ENCODE peak calls at places on chromosomes 3 and 15, in six cellular contexts. P, L, S, F, O and Z are unnamed samples. For H3K27me3, the result is how much of the 10 kb centered on the place peaks cover.

GRCh38 chr3:13115991-13116390 is 42.8 kb upstream of the IQSEC1 start:
- DNase-seq in S (no peak), P (no peak), L (no peak), F (no peak), O (no peak), Z (no peak)

GRCh38 chr3:58299839-58300516 is 6.1 kb upstream of the RPP14 start:
- DNase-seq in L (no peak), S (peak), F (peak), O (no peak), P (no peak), Z (no peak)

GRCh38 chr3:11185564-11186317 is 31.4 kb downstream of the HRH1 start:
- DNase-seq in P (no peak), L (peak), S (no peak), F (no peak), O (no peak), Z (no peak)

GRCh38 chr3:194707176-194707575 is 21.5 kb downstream of the FAM43A start:
- DNase-seq in S (no peak), L (no peak), O (no peak), F (no peak), P (no peak), Z (no peak)

GRCh38 chr3:146705205-146705604 is 100.1 kb upstream of the PLSCR5 start:
- DNase-seq in S (no peak), P (no peak), L (no peak), O (no peak), F (no peak), Z (no peak)

GRCh38 chr3:119500265-119500664 is 1.9 kb downstream of the TIMMDC1 start:
- DNase-seq in L (no peak), S (no peak), F (no peak), O (no peak), P (no peak), Z (no peak)

GRCh38 chr3:32952369-32953067 is 1.1 kb downstream of the CCR4 start:
- DNase-seq in L (no peak), P (no peak), F (no peak), O (no peak), S (no peak), Z (no peak)

GRCh38 chr15:96860746-96861145 is 530.2 kb downstream of the NR2F2 start:
- DNase-seq in L (no peak), P (no peak), O (no peak), S (no peak), F (no peak), Z (no peak)

GRCh38 chr3:44058022-44058867 is 183.4 kb upstream of the TOPAZ1 start:
- DNase-seq in L (no peak), S (no peak), O (peak), F (no peak), P (no peak), Z (no peak)

GRCh38 chr15:86830304-86830703 is 750.6 kb downstream of the AGBL1 start:
- DNase-seq in F (no peak), L (no peak), S (no peak), O (no peak), P (no peak), Z (no peak)

GRCh38 chr3:149330609-149331008 is 2.8 kb downstream of the TM4SF18 start:
- DNase-seq in S (no peak), L (no peak), F (no peak), P (no peak), O (no peak), Z (no peak)

GRCh38 chr3:149332781-149333517 is 487 bp downstream of the TM4SF18 start:
- DNase-seq in S (no peak), F (no peak), P (no peak), O (no peak), L (no peak), Z (no peak)

GRCh38 chr3:149332227-149332765 is 1.1 kb downstream of the TM4SF18 start:
- DNase-seq in P (no peak), F (no peak), S (no peak), O (no peak), L (no peak), Z (no peak)

GRCh38 chr3:149336925-149337324 is 3.5 kb upstream of the TM4SF18 start:
- DNase-seq in S (no peak), F (no peak), L (no peak), O (no peak), P (no peak), Z (no peak)

DNA sequence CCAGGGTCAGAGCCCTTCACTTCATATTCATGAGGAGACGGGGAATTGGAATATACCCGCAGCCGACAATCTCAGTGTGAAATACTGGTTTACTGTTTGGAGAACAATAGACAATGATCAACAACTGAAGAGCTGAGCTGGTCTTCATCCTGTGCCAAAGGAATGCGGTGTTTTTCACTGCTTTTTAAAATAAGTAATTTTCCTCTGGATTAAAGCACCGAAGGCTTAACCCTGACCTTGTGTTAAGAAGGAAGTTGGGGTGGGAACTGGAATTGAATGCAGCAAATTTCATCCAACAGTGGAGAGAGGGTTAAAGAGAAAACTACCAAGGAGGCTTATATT is at the start of gene TM4SF18:
- DNase-seq in F (no peak), L (no peak), O (no peak), S (no peak), P (no peak), Z (peak)
- H3K9ac ChIP-seq in F (no peak), L (peak), O (no peak), S (no peak), P (no peak), Z (no peak)

GRCh38 chr3:128497305-128498126 is 4.5 kb upstream of the GATA2 start:
- DNase-seq in O (no peak), F (peak), S (no peak), L (no peak), P (peak), Z (no peak)

GRCh38 chr3:128494152-128494650 is 1.2 kb upstream of the GATA2 start:
- DNase-seq in O (no peak), P (no peak), F (no peak), S (no peak), L (no peak), Z (no peak)

GRCh38 chr3:128496602-128497304 is 3.8 kb upstream of the GATA2 start:
- DNase-seq in P (no peak), F (peak), S (no peak), L (no peak), O (no peak), Z (no peak)

GRCh38 chr3:128496019-128496601 is 3.1 kb upstream of the GATA2 start:
- DNase-seq in F (peak), L (no peak), P (no peak), O (no peak), S (no peak), Z (no peak)

GRCh38 chr3:128495435-128495970 is 2.5 kb upstream of the GATA2 start:
- DNase-seq in P (no peak), S (no peak), F (peak), L (no peak), O (no peak), Z (no peak)
- H3K27me3 ChIP-seq in P (under half), S (under half), F (half or more), L (under half), O (under half), Z (half or more)

DNA sequence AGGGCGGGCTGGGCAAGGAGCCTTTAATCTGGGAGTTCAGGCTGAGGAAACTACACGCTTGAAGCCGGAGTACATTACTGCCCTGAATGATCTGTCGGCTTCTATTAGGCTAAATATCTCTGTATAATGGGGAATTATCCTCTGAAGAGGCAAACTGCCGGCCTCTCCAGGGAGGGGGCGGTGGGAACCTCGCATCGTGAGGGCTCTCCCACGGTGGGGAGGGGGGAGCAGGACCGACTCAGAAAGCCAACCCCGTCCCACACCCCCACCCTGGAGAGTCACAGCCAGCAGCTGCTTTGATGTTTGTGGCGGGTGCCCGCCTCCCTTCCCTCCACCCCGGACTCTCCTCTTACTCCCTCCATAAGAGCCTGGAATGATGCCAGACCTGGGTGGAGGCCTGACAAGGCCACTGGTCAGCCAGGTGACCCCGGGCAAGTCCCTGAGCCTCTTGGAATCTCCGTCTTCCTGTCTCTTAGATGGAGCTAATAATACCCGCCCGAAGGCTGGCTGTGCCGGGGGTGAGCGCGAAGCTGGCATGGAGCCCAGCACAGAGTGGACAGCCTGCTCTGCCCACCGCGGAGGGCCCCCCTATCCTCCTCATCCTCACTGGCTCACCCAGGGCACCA is 63.4 kb upstream of the LINGO1 start:
- DNase-seq in F (no peak), S (no peak), P (no peak), O (no peak), L (no peak), Z (no peak)
- TF ChIP-seq ZNF274 in F (no peak), S (no peak), P (no peak), O (no peak), L (no peak), Z (no peak)

GRCh38 chr15:73984208-73984979 is 7.7 kb downstream of the STOML1 start:
- DNase-seq in L (no peak), P (no peak), F (no peak), S (no peak), O (no peak), Z (no peak)

GRCh38 chr15:73982251-73982962 is 9.7 kb downstream of the STOML1 start:
- DNase-seq in F (no peak), S (no peak), L (no peak), O (no peak), P (no peak), Z (no peak)

GRCh38 chr15:73981761-73982222 is 10.3 kb downstream of the STOML1 start:
- DNase-seq in P (no peak), F (no peak), O (no peak), L (no peak), S (no peak), Z (no peak)

GRCh38 chr15:73983773-73984172 is 8.3 kb downstream of the STOML1 start:
- DNase-seq in O (no peak), F (no peak), S (no peak), L (no peak), P (no peak), Z (no peak)

GRCh38 chr15:73983211-73983727 is 8.8 kb downstream of the STOML1 start:
- DNase-seq in P (no peak), F (no peak), L (peak), S (no peak), O (no peak), Z (no peak)
- H3K9ac ChIP-seq in P (no peak), F (no peak), L (peak), S (no peak), O (no peak), Z (no peak)

GRCh38 chr3:192573240-192573639 is 154.1 kb downstream of the FGF12 start:
- DNase-seq in O (no peak), P (no peak), S (no peak), F (no peak), L (no peak), Z (no peak)
- H3K27me3 ChIP-seq in O (under half), P (under half), S (under half), F (under half), L (under half), Z (under half)

GRCh38 chr15:75844629-75845390 is 1.6 kb downstream of the UBE2Q2 start:
- DNase-seq in L (no peak), F (no peak), S (no peak), P (no peak), O (no peak), Z (no peak)
- TF ChIP-seq ZNF274 in L (no peak), F (no peak), S (no peak), P (no peak), O (no peak), Z (no peak)

DNA sequence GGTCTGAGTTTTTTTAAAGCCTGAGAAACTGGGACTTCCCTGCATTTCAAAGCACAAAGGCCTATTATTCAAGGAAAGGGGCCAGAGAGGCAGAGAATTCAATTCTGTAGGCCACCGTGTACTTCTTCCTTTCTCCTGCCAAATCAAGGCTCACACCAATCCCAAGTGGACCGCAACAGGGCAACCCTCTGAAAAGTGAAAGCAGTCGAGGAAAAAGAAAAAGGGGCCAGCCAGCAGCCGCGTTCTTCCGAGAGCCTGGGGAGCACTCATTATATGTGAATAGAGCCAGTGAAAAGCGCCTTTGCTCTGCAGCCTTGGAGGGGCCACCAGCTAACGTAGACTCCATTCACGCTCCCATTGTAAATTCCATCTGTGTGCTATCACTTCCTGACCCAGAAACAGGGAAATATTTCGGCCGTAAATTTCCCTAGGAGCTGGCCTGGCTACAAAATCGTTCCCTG is 45.9 kb upstream of the THUMPD3 start:
- DNase-seq in L (no peak), P (no peak), S (no peak), O (no peak), F (peak), Z (peak)
- H3K9ac ChIP-seq in L (no peak), P (no peak), S (no peak), O (no peak), F (no peak), Z (peak)

GRCh38 chr15:93899817-93900216 is 331.5 kb upstream of the MCTP2 start:
- DNase-seq in P (no peak), F (no peak), O (no peak), S (no peak), L (no peak), Z (no peak)
- H3K27me3 ChIP-seq in P (under half), F (under half), O (under half), S (under half), L (under half), Z (under half)

DNA sequence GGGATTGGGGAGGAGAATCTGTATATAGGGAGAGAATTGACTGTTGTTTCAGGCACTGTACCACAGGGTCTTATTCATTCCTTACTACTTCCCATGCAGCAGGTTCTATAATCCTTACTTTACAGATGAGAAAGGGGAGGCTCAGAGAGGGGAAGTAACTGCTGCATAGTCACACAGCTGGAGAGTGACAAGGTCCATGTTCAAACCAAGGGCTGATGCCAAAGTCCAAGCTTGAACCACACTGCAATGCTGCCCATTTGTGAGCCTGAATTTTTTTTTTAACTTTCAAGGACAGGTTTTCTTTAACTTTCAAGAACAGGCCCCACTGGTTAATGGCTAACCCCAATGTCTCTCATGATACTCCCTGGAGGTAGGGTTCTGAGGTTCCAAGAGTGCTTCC is 26.2 kb downstream of the RBP2 start:
- DNase-seq in L (no peak), O (no peak), S (peak), F (no peak), P (no peak), Z (no peak)
- TF ChIP-seq ZNF274 in L (no peak), O (no peak), S (no peak), F (no peak), P (no peak), Z (no peak)

DNA sequence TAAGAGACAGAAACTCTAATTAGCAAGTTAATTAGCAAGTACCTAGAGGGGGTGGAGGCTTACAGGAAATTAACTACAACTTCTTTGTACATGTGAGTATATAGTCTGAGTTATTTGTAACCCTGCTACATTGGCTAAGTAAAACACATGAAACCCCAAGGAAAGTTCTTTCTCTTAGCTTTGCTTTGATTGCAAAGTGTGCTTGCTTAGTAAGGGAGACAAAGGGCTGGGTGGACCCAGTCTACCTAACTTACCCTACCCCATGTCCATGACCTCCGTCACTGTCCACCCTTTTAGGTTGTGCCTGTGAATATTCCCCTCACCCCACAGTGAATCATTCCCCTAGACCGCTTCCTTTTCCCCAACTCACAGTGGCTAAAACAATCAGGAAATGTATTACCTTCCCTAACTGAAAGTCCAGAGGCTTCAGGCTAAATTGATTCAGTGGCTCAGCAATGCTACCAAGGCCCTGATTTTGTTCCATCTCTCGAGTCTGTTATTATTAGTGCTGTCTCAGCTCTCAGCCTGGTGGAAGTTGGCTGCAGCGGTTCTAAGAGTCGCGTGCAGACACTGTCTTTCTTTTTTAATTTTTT is 31.1 kb upstream of the RYR3 start:
- DNase-seq in P (no peak), S (no peak), O (no peak), L (no peak), F (no peak), Z (no peak)
- H3K9ac ChIP-seq in P (no peak), S (no peak), O (no peak), L (no peak), F (no peak), Z (no peak)